ENCODE peak calls at places on chromosomes 2 and 18, in six cellular contexts. Y, C, N, D, S and E are unnamed samples.

GRCh38 chr2:95361216-95361980 is 41.1 kb upstream of the FAHD2A start:
- DNase-seq in C (no peak), Y (no peak), N (no peak), S (no peak), D (no peak), E (no peak)

GRCh38 chr2:12507295-12507694 is 209.4 kb upstream of the TRIB2 start:
- DNase-seq in D (peak), S (no peak), C (no peak), N (no peak), Y (no peak), E (no peak)

GRCh38 chr2:136225950-136226835 is 108.2 kb upstream of the CXCR4 start:
- DNase-seq in N (no peak), S (no peak), D (no peak), C (no peak), Y (no peak), E (no peak)

GRCh38 chr2:207138573-207139297 is 27.0 kb downstream of the KLF7 start:
- DNase-seq in D (no peak), C (no peak), Y (no peak), N (no peak), S (no peak), E (no peak)

GRCh38 chr2:36277146-36277808 is 78.3 kb upstream of the CRIM1 start:
- DNase-seq in C (peak), S (no peak), N (no peak), D (no peak), Y (no peak), E (no peak)

GRCh38 chr2:10654069-10654468 is 35.7 kb downstream of the NOL10 start:
- DNase-seq in S (no peak), N (no peak), D (no peak), C (peak), Y (no peak), E (no peak)

GRCh38 chr2:98234763-98235162 is 111.5 kb upstream of the CNGA3 start:
- DNase-seq in C (no peak), D (no peak), Y (no peak), N (no peak), S (no peak), E (no peak)

GRCh38 chr2:24859968-24860600 is 60.0 kb downstream of the ADCY3 start:
- DNase-seq in C (no peak), D (no peak), S (no peak), N (no peak), Y (no peak), E (no peak)

GRCh38 chr2:152369176-152369860 is 34.3 kb downstream of the FMNL2 start:
- DNase-seq in D (no peak), N (no peak), C (no peak), Y (no peak), S (peak), E (no peak)

GRCh38 chr2:232482301-232483238 is 5.1 kb downstream of the ECEL1 start:
- DNase-seq in N (no peak), C (no peak), Y (peak), D (no peak), S (no peak), E (no peak)

GRCh38 chr2:227228061-227228667 is 63.7 kb downstream of the COL4A3 start:
- DNase-seq in N (no peak), C (no peak), S (no peak), Y (no peak), D (no peak), E (no peak)

GRCh38 chr2:26276488-26276887 is 31.7 kb downstream of the HADHB start:
- DNase-seq in C (no peak), D (no peak), S (no peak), N (no peak), Y (no peak), E (no peak)

GRCh38 chr2:102758433-102758832 is 3.4 kb upstream of the TMEM182 start:
- DNase-seq in S (no peak), N (no peak), C (no peak), D (no peak), Y (no peak), E (no peak)

GRCh38 chr2:5592906-5593305 is 99.3 kb upstream of the SOX11 start:
- DNase-seq in D (no peak), N (no peak), C (no peak), S (no peak), Y (no peak), E (no peak)
- TF ChIP-seq ATF3 in D (no peak), N (no peak), C (no peak), S (no peak), Y (no peak), E (no peak)

DNA sequence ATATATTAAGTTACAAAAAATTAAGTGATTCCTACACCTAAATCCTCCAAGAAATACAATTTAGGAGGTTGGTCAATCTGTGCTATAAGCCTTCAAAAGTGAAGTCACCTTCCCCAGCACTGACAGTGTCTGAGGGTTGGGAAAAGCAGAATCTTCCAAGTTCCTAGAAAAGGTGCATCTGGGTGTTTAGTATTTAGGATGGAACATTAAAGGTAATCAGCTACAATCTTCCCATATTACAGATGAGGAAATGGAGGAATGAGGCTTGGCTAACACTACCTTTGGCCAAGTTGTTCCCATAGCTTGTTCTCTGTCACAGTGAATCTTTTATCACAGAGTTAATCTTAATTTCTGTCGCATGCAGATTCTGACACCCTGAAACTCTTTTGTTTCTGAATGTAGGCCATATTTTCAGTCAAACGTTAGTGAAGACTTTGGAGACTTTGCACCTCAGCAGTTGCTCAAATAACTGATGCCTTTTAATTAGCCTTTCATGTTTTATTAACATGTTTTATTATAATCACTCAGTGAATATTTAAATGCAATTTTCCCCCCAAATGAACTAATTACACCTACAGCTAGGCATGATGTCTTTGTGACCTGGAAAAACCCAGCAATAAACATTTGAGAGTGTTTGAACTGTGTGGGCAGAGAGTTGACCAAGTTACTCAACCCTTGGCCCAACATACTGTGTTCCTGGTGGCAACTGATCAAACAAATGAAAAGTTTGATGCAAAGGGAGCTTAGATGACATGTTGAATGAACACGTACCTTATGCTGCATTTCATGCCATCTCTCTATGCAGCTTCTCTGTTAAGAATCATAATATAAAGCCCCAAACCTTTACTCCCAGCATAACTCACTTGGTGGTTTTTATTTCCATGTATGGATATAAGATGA is 17.6 kb downstream of the FN1 start:
- DNase-seq in D (no peak), N (no peak), S (peak), C (no peak), Y (no peak), E (no peak)
- TF ChIP-seq ATF3 in D (no peak), N (no peak), S (no peak), C (no peak), Y (no peak), E (no peak)

DNA sequence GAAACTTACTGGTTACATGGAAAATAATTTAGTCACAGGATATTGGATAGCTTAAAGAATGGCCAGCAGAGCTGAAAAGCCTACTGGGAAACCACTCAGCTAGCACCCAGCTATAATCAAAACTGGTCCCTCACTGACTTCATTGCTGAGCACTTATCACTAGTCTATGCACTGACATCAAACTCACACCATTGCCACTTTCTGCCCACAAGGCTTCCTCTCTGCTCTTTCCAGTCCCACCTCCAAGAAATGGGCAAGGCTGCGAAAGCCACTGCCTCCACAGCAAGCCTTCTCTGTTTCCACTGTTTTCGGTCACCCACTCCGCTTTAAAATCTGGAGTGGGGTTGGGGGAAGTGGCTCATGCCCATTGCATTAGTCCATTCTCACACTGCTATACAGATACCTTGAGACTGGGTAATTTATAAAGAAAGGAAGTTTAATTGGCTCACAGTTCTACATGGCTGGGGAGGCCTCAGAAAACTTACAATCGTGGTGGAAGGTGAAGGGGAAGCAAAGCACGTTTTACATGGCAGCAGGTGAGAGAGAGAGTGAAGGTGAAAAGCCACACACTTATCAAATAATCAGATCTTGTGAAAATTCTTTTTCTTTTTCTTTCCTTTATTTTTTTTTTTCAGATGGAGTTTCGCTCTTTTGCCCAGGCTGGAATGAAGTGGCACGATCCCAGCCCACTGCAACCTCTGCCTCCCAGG is 77.0 kb upstream of the CERS6 start:
- DNase-seq in S (no peak), D (no peak), C (no peak), N (no peak), Y (no peak), E (no peak)
- TF ChIP-seq ATF3 in S (no peak), D (no peak), C (no peak), N (no peak), Y (no peak), E (no peak)

GRCh38 chr2:47629501-47630460 is 153.2 kb upstream of the MSH6 start:
- DNase-seq in C (no peak), S (no peak), D (no peak), Y (no peak), N (no peak), E (no peak)
- TF ChIP-seq ATF3 in C (no peak), S (no peak), D (no peak), Y (no peak), N (no peak), E (no peak)

GRCh38 chr2:5894355-5894754 is 202.2 kb downstream of the SOX11 start:
- DNase-seq in D (no peak), N (no peak), C (no peak), S (no peak), Y (no peak), E (no peak)
- TF ChIP-seq ATF3 in D (no peak), N (no peak), C (no peak), S (no peak), Y (no peak), E (no peak)

GRCh38 chr18:52156166-52156565 is 183.8 kb upstream of the DCC start:
- DNase-seq in S (no peak), C (no peak), D (no peak), N (no peak), Y (no peak), E (no peak)

GRCh38 chr18:52163478-52163877 is 176.5 kb upstream of the DCC start:
- DNase-seq in C (no peak), N (no peak), S (no peak), D (no peak), Y (no peak), E (no peak)

GRCh38 chr18:52160652-52161051 is 179.3 kb upstream of the DCC start:
- DNase-seq in Y (no peak), C (no peak), D (no peak), S (no peak), N (no peak), E (no peak)
- TF ChIP-seq ATF3 in Y (no peak), C (no peak), D (no peak), S (no peak), N (no peak), E (no peak)

GRCh38 chr2:8268172-8268783 is 413.6 kb upstream of the ID2 start:
- DNase-seq in Y (no peak), D (no peak), C (no peak), N (no peak), S (no peak), E (no peak)

GRCh38 chr2:8264981-8265380 is 416.9 kb upstream of the ID2 start:
- DNase-seq in N (no peak), Y (no peak), C (no peak), D (no peak), S (no peak), E (no peak)

GRCh38 chr2:8265827-8266226 is 416.0 kb upstream of the ID2 start:
- DNase-seq in D (no peak), S (no peak), Y (no peak), C (no peak), N (no peak), E (no peak)

GRCh38 chr2:8267103-8267502 is 414.8 kb upstream of the ID2 start:
- DNase-seq in S (no peak), Y (no peak), D (no peak), C (no peak), N (no peak), E (no peak)

GRCh38 chr2:8267721-8268120 is 414.1 kb upstream of the ID2 start:
- DNase-seq in N (no peak), C (no peak), Y (no peak), S (no peak), D (no peak), E (no peak)
- TF ChIP-seq ATF3 in N (no peak), C (no peak), Y (no peak), S (no peak), D (no peak), E (no peak)